ENCODE peak calls at places on chromosomes 16 and 17, in ten cellular contexts. O is GM23248; P is BE2C; D is G401; N is T-helper 2 cell; R is activated CD8-positive, alpha-beta T cell treated with anti-CD3 and anti-CD28 coated beads for 36 hours; Q is hepatic stellate cell; X is EL; E is body of pancreas; J is NCI-H2171. I is an unnamed sample.

GRCh38 chr16:66717112-66717675 is 20.7 kb upstream of the CMTM4 start:
- DNase-seq in O (peak), P (peak), D (no peak), N (no peak), R (peak), Q (no peak), X (peak), E (no peak), J (no peak), I (no peak)

GRCh38 chr17:6099492-6099891 is 29.3 kb downstream of the WSCD1 start:
- DNase-seq in O (no peak), P (no peak), D (no peak), N (no peak), R (no peak), Q (no peak), X (no peak), E (no peak), J (no peak), I (no peak)

GRCh38 chr16:12833939-12834338 is 30.3 kb upstream of the CPPED1 start:
- DNase-seq in O (peak), P (peak), D (no peak), N (no peak), R (no peak), Q (no peak), X (peak), E (no peak), J (no peak), I (no peak)

GRCh38 chr17:27538156-27538955 is 82.1 kb downstream of the KSR1 start:
- DNase-seq in O (peak), P (no peak), D (no peak), N (no peak), R (no peak), Q (no peak), X (no peak), E (no peak), J (no peak), I (no peak)

GRCh38 chr17:41613277-41614082 is 913 bp upstream of the KRT16 start:
- DNase-seq in O (no peak), P (no peak), D (no peak), N (no peak), R (no peak), Q (no peak), X (no peak), E (no peak), J (no peak), I (no peak)

GRCh38 chr17:76523084-76524037 is 14.1 kb downstream of the CYGB start:
- DNase-seq in O (peak), P (peak), D (peak), N (peak), R (peak), Q (no peak), X (peak), E (peak), J (peak), I (peak)

GRCh38 chr17:79482719-79483118 is 128.1 kb downstream of the RBFOX3 start:
- DNase-seq in O (no peak), P (no peak), D (no peak), N (no peak), R (no peak), Q (no peak), X (no peak), E (no peak), J (no peak), I (no peak)

GRCh38 chr16:583470-583814 is 6.4 kb upstream of the RAB40C start:
- DNase-seq in O (no peak), P (no peak), D (no peak), N (no peak), R (no peak), Q (no peak), X (no peak), E (no peak), J (no peak), I (no peak)

GRCh38 chr17:82092628-82092994 is 5.4 kb downstream of the FASN start:
- DNase-seq in O (no peak), P (no peak), D (no peak), N (no peak), R (no peak), Q (no peak), X (no peak), E (no peak), J (no peak), I (no peak)

GRCh38 chr17:40471856-40472732 is 28.8 kb downstream of the IGFBP4 start:
- DNase-seq in O (peak), P (no peak), D (no peak), N (no peak), R (no peak), Q (no peak), X (peak), E (no peak), J (no peak), I (no peak)

GRCh38 chr16:89801800-89802199 is 14.6 kb downstream of the FANCA start:
- DNase-seq in O (no peak), P (no peak), D (no peak), N (no peak), R (no peak), Q (no peak), X (no peak), E (no peak), J (peak), I (no peak)

GRCh38 chr16:53457670-53458069 is 23.4 kb downstream of the RBL2 start:
- DNase-seq in O (no peak), P (no peak), D (no peak), N (peak), R (peak), Q (no peak), X (no peak), E (no peak), J (no peak), I (no peak)

GRCh38 chr16:81723098-81723723 is 55.9 kb upstream of the PLCG2 start:
- DNase-seq in O (peak), P (peak), D (peak), N (peak), R (peak), Q (peak), X (peak), E (peak), J (peak), I (peak)

GRCh38 chr17:74126959-74127358 is 76.5 kb upstream of the RPL38 start:
- DNase-seq in O (no peak), P (no peak), D (no peak), N (no peak), R (no peak), Q (no peak), X (no peak), E (no peak), J (no peak), I (no peak)

GRCh38 chr16:67593288-67593687 is 31.0 kb downstream of the CTCF start:
- DNase-seq in O (no peak), P (no peak), D (no peak), N (no peak), R (no peak), Q (no peak), X (no peak), E (no peak), J (no peak), I (no peak)

GRCh38 chr17:17561408-17562144 is 29.9 kb downstream of the PEMT start:
- DNase-seq in O (no peak), P (no peak), D (no peak), N (no peak), R (no peak), Q (no peak), X (no peak), E (peak), J (no peak), I (peak)

GRCh38 chr17:52025231-52025630 is 133.3 kb downstream of the CA10 start:
- DNase-seq in O (peak), P (no peak), D (no peak), N (no peak), R (no peak), Q (no peak), X (peak), E (no peak), J (no peak), I (no peak)

GRCh38 chr17:80695979-80696378 is 151.3 kb downstream of the RPTOR start:
- DNase-seq in O (peak), P (no peak), D (peak), N (no peak), R (no peak), Q (no peak), X (no peak), E (no peak), J (peak), I (peak)

GRCh38 chr17:75404223-75404738 is 1.2 kb downstream of the GRB2 start:
- DNase-seq in O (peak), P (peak), D (peak), N (peak), R (peak), Q (peak), X (peak), E (peak), J (peak), I (peak)

GRCh38 chr17:57260325-57261083 is 4.2 kb downstream of the MSI2 start:
- DNase-seq in O (no peak), P (no peak), D (no peak), N (no peak), R (no peak), Q (no peak), X (no peak), E (no peak), J (peak), I (no peak)

GRCh38 chr17:78925662-78926555 is 722 bp upstream of the TIMP2 start:
- DNase-seq in O (peak), P (no peak), D (peak), N (no peak), R (peak), Q (peak), X (peak), E (peak), J (no peak), I (no peak)

GRCh38 chr17:17628388-17629008 is 37.0 kb upstream of the PEMT start:
- DNase-seq in O (peak), P (no peak), D (no peak), N (peak), R (peak), Q (no peak), X (peak), E (no peak), J (no peak), I (no peak)

GRCh38 chr16:8867483-8868271 is 1.1 kb downstream of the CARHSP1 start:
- DNase-seq in O (peak), P (peak), D (no peak), N (no peak), R (peak), Q (no peak), X (peak), E (peak), J (peak), I (no peak)

GRCh38 chr17:70378005-70378404 is 208.7 kb downstream of the KCNJ2 start:
- DNase-seq in O (no peak), P (no peak), D (no peak), N (no peak), R (no peak), Q (no peak), X (no peak), E (no peak), J (peak), I (no peak)

GRCh38 chr17:73248532-73248931 is 13.1 kb downstream of the CPSF4L start:
- DNase-seq in O (no peak), P (no peak), D (no peak), N (no peak), R (no peak), Q (no peak), X (no peak), E (no peak), J (no peak), I (no peak)

GRCh38 chr16:1787322-1788094 is 4.7 kb downstream of the NUBP2 start:
- DNase-seq in O (no peak), P (no peak), D (no peak), N (no peak), R (no peak), Q (no peak), X (no peak), E (peak), J (no peak), I (no peak)

GRCh38 chr17:56395787-56396186 is 197.7 kb upstream of the NOG start:
- DNase-seq in O (peak), P (no peak), D (no peak), N (no peak), R (no peak), Q (no peak), X (no peak), E (no peak), J (no peak), I (no peak)